ENCODE peak calls at places on chromosomes 5 and 9, in ten cellular contexts. G, A, T, U, N, L, B, F, O and E are unnamed samples.

GRCh38 chr5:67215592-67216471 is 19.2 kb upstream of the CD180 start:
- DNase-seq in A (peak), L (peak), F (peak), O (peak), G (peak), N (no peak), T (peak), B (peak), U (peak), E (no peak)

GRCh38 chr9:61666849-61667371 is 477.1 kb downstream of the SPATA31A7 start:
- DNase-seq in N (no peak), F (no peak), T (no peak), A (no peak), U (no peak), G (no peak), O (no peak), B (no peak), L (no peak), E (no peak)

GRCh38 chr9:75164573-75164972 is 76.3 kb downstream of the OSTF1 start:
- DNase-seq in F (no peak), T (no peak), L (no peak), N (no peak), O (no peak), B (no peak), G (no peak), U (no peak), A (no peak), E (no peak)

GRCh38 chr9:136856078-136856474 is 3.9 kb downstream of the MAMDC4 start:
- DNase-seq in T (no peak), F (no peak), U (no peak), G (no peak), B (peak), O (no peak), A (no peak), N (peak), L (no peak), E (no peak)

GRCh38 chr9:122383992-122384461 is 13.2 kb downstream of the PTGS1 start:
- DNase-seq in T (no peak), U (no peak), L (no peak), F (no peak), O (no peak), B (no peak), N (no peak), G (no peak), A (no peak), E (peak)

GRCh38 chr9:32627394-32627954 is 8.0 kb downstream of the TAF1L start:
- DNase-seq in B (no peak), N (peak), L (no peak), T (no peak), G (no peak), A (no peak), O (no peak), U (no peak), F (no peak), E (peak)

GRCh38 chr5:36644727-36645126 is 38.3 kb downstream of the SLC1A3 start:
- DNase-seq in G (no peak), N (no peak), O (no peak), L (no peak), T (no peak), B (no peak), U (no peak), A (no peak), F (no peak), E (no peak)

GRCh38 chr9:71620806-71621205 is 147.5 kb downstream of the CEMIP2 start:
- DNase-seq in T (no peak), F (peak), A (no peak), U (no peak), L (no peak), O (no peak), B (no peak), G (no peak), N (no peak), E (no peak)

GRCh38 chr5:171494452-171495121 is 75.1 kb downstream of the FGF18 start:
- DNase-seq in O (peak), F (no peak), N (peak), L (peak), A (peak), U (peak), B (no peak), T (no peak), G (peak), E (peak)

GRCh38 chr5:100644206-100644605 is 109.0 kb downstream of the FAM174A start:
- DNase-seq in A (no peak), N (no peak), T (no peak), B (no peak), O (peak), U (no peak), L (no peak), F (no peak), G (no peak), E (no peak)

GRCh38 chr5:33337621-33337960 is 103.2 kb upstream of the TARS1 start:
- DNase-seq in N (no peak), O (no peak), G (no peak), U (no peak), L (no peak), B (no peak), T (no peak), A (no peak), F (no peak), E (no peak)

GRCh38 chr5:132354381-132354780 is 15.1 kb upstream of the SLC22A5 start:
- DNase-seq in A (no peak), G (no peak), N (no peak), T (no peak), F (no peak), U (no peak), O (no peak), B (no peak), L (no peak), E (no peak)

GRCh38 chr9:135150981-135151380 is 63.5 kb downstream of the OLFM1 start:
- DNase-seq in T (no peak), F (no peak), L (no peak), N (no peak), U (no peak), G (no peak), B (no peak), A (no peak), O (no peak), E (no peak)

GRCh38 chr5:154472871-154473580 is 5.0 kb downstream of the HAND1 start:
- DNase-seq in T (no peak), A (no peak), B (no peak), G (no peak), F (no peak), U (no peak), N (no peak), L (no peak), O (no peak), E (no peak)

GRCh38 chr5:174293481-174293880 is 248.0 kb downstream of the NSG2 start:
- DNase-seq in L (no peak), T (no peak), O (no peak), B (no peak), U (no peak), N (no peak), A (no peak), F (no peak), G (no peak), E (no peak)

GRCh38 chr5:77985247-77985646 is 209.1 kb upstream of the TBCA start:
- DNase-seq in U (no peak), N (no peak), G (no peak), O (no peak), T (no peak), L (no peak), A (no peak), F (no peak), B (no peak), E (no peak)

GRCh38 chr5:15183520-15183919 is 311.9 kb upstream of the ANKH start:
- DNase-seq in L (no peak), G (no peak), F (no peak), A (peak), O (no peak), T (no peak), U (no peak), N (no peak), B (no peak), E (no peak)

GRCh38 chr5:106121972-106122605 is 1548.6 kb downstream of the EFNA5 start:
- DNase-seq in T (no peak), L (peak), O (no peak), F (no peak), G (peak), B (no peak), U (peak), A (no peak), N (no peak), E (peak)

GRCh38 chr9:108766786-108767185 is 89.0 kb downstream of the ACTL7B start:
- DNase-seq in L (no peak), G (no peak), O (no peak), U (no peak), T (no peak), F (no peak), A (no peak), B (no peak), N (no peak), E (no peak)

GRCh38 chr9:15146121-15146820 is 160.7 kb downstream of the TTC39B start:
- DNase-seq in G (no peak), U (no peak), N (no peak), B (no peak), O (no peak), L (no peak), A (no peak), F (no peak), T (no peak), E (no peak)

GRCh38 chr5:61496406-61497307 is 164.6 kb downstream of the ZSWIM6 start:
- DNase-seq in B (no peak), F (no peak), U (no peak), A (no peak), O (no peak), L (no peak), T (no peak), N (no peak), G (no peak), E (no peak)

GRCh38 chr5:57499262-57500050 is 16.8 kb upstream of the ACTBL2 start:
- DNase-seq in F (no peak), N (peak), A (peak), U (peak), O (no peak), L (peak), G (peak), B (no peak), T (no peak), E (peak)

GRCh38 chr5:127757576-127757975 is 54.4 kb downstream of the CCDC192 start:
- DNase-seq in U (peak), T (no peak), G (peak), N (peak), A (peak), L (peak), B (no peak), O (no peak), F (no peak), E (peak)

GRCh38 chr5:178203670-178204204 is 596 bp upstream of the HNRNPAB start:
- DNase-seq in G (peak), T (no peak), L (no peak), B (no peak), N (no peak), O (no peak), F (peak), U (no peak), A (no peak), E (no peak)

GRCh38 chr5:98599016-98599415 is 174.4 kb upstream of the RGMB start:
- DNase-seq in A (no peak), T (no peak), G (no peak), L (no peak), F (no peak), N (no peak), O (no peak), B (no peak), U (no peak), E (no peak)

GRCh38 chr5:158928405-158928804 is 171.3 kb downstream of the EBF1 start:
- DNase-seq in A (no peak), F (no peak), T (no peak), G (no peak), O (no peak), N (no peak), U (no peak), B (no peak), L (no peak), E (no peak)

GRCh38 chr5:55176176-55176818 is 3.3 kb upstream of the CDC20B start:
- DNase-seq in F (no peak), L (peak), A (no peak), N (peak), T (no peak), U (peak), G (peak), O (peak), B (peak), E (peak)

GRCh38 chr5:11564716-11565115 is 339.5 kb downstream of the CTNND2 start:
- DNase-seq in U (no peak), N (no peak), F (peak), B (no peak), A (no peak), G (no peak), T (no peak), L (no peak), O (no peak), E (no peak)

GRCh38 chr9:75010570-75010969 is 17.5 kb downstream of the CARNMT1 start:
- DNase-seq in L (no peak), B (no peak), N (no peak), T (no peak), F (no peak), O (no peak), G (no peak), U (no peak), A (no peak), E (no peak)

GRCh38 chr5:37565067-37565670 is 186.1 kb downstream of the WDR70 start:
- DNase-seq in B (no peak), F (no peak), N (no peak), T (no peak), O (no peak), U (no peak), L (no peak), A (no peak), G (no peak), E (no peak)

GRCh38 chr9:127968046-127968445 is 12.7 kb downstream of the EEIG1 start:
- DNase-seq in F (no peak), N (peak), O (peak), L (peak), A (no peak), G (no peak), T (no peak), U (peak), B (no peak), E (peak)

GRCh38 chr9:131447148-131447547 is 53.3 kb downstream of the PRRC2B start:
- DNase-seq in O (no peak), B (no peak), L (no peak), N (no peak), T (no peak), A (no peak), F (no peak), G (no peak), U (no peak), E (no peak)

GRCh38 chr9:110016340-110016739 is 191.6 kb downstream of the C9orf152 start:
- DNase-seq in O (peak), T (no peak), F (no peak), B (no peak), N (no peak), U (no peak), L (peak), G (no peak), A (peak), E (peak)

GRCh38 chr5:61333351-61334223 is 1.5 kb downstream of the ZSWIM6 start:
- DNase-seq in U (peak), N (no peak), G (peak), A (no peak), L (peak), F (no peak), T (peak), B (peak), O (peak), E (peak)

GRCh38 chr9:131697908-131698714 is 41.8 kb downstream of the RAPGEF1 start:
- DNase-seq in U (no peak), O (peak), B (no peak), A (no peak), F (no peak), G (peak), N (no peak), L (no peak), T (no peak), E (no peak)

GRCh38 chr5:44388504-44389409 is 463 bp downstream of the FGF10 start:
- DNase-seq in U (peak), N (no peak), G (no peak), T (no peak), A (no peak), L (peak), B (peak), F (no peak), O (no peak), E (peak)
- H3K27ac ChIP-seq in U (peak), N (no peak), G (no peak), T (no peak), A (no peak), L (no peak), B (no peak), F (no peak), O (peak), E (no peak)

GRCh38 chr9:89440951-89441654 is 56.8 kb downstream of the SEMA4D start:
- DNase-seq in A (no peak), L (no peak), O (peak), T (no peak), U (no peak), F (no peak), N (no peak), B (peak), G (no peak), E (no peak)
- H3K27ac ChIP-seq in A (no peak), L (no peak), O (peak), T (peak), U (no peak), F (peak), N (no peak), B (no peak), G (no peak), E (no peak)

GRCh38 chr9:21611896-21612295 is 129.8 kb upstream of the IFNE start:
- DNase-seq in B (no peak), A (no peak), G (no peak), O (no peak), F (no peak), L (no peak), N (no peak), T (peak), U (no peak), E (peak)

GRCh38 chr9:21609506-21609905 is 127.4 kb upstream of the IFNE start:
- DNase-seq in A (no peak), G (no peak), T (no peak), L (no peak), F (no peak), N (no peak), B (no peak), O (no peak), U (no peak), E (no peak)

GRCh38 chr9:21615446-21615845 is 133.3 kb upstream of the IFNE start:
- DNase-seq in U (no peak), T (no peak), L (no peak), G (no peak), N (no peak), B (no peak), A (no peak), F (no peak), O (no peak), E (no peak)

GRCh38 chr9:21616082-21616778 is 134.1 kb upstream of the IFNE start:
- DNase-seq in T (no peak), O (no peak), A (peak), U (peak), L (peak), F (no peak), N (peak), G (no peak), B (no peak), E (peak)

GRCh38 chr9:21615018-21615417 is 132.9 kb upstream of the IFNE start:
- DNase-seq in G (no peak), A (no peak), F (no peak), U (no peak), L (no peak), N (no peak), O (no peak), B (no peak), T (no peak), E (no peak)
- H3K27ac ChIP-seq in G (no peak), A (no peak), F (no peak), U (no peak), L (no peak), N (no peak), O (no peak), B (no peak), T (no peak), E (no peak)

GRCh38 chr5:81268797-81269196 is 32.6 kb upstream of the ZCCHC9 start:
- DNase-seq in G (no peak), T (no peak), N (peak), O (no peak), L (peak), U (peak), A (peak), F (no peak), B (no peak), E (peak)
- H3K27ac ChIP-seq in G (no peak), T (no peak), N (peak), O (no peak), L (peak), U (peak), A (peak), F (no peak), B (no peak), E (peak)

DNA sequence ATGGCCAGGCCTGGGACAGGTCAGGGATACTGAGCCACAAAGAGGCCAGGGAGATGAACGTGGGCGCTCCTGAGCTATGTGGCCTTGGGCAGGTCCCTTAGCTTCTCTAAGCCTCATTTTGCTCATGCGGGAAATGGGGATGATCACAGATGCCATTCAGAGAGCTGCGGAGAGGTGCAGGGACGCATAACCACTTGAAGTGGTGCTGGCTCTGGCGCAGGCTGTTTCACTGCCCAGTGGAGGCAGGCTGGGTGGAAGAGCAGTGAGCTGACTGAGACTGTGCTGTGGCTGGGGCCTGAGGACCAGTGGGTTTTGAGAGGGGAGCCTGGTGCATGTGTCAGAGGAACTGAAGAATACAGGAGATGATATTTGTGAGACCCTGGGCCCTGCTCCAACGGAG is 18.4 kb downstream of the CXXC5 start:
- DNase-seq in A (no peak), G (no peak), L (no peak), F (no peak), T (no peak), B (no peak), O (peak), N (no peak), U (no peak), E (no peak)
- H3K27ac ChIP-seq in A (no peak), G (peak), L (peak), F (peak), T (no peak), B (peak), O (peak), N (no peak), U (no peak), E (peak)

DNA sequence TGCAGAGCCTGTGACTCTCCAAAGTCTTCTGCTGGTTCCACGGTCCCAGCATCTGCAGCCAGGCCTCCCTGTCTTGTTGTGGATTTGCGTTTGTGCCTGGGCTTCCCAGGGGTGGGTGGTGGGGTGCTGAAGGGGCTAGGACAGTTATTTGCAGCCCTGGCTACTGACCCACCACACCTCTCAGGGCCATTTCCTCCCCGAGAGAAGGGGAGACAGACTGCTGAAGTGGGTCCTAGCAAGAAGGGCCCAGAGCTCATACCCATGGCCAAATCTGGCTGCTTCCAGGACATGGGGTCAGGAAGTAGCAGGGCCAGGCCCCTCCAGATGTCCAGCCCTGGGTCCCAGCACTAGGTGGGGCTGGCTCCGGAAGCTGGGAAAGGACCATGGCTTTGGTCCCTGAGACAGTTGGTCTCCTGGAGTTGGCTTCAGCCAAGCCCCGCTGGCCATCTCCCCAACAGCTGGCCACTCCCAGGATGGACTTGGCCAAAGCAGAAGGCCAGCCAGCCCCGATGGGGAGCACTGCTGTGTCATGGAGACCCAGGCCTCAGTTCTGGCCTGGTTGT is 26.3 kb downstream of the GSN start:
- DNase-seq in F (no peak), N (no peak), G (no peak), U (no peak), T (no peak), L (no peak), O (no peak), A (no peak), B (no peak), E (no peak)
- H3K27ac ChIP-seq in F (peak), N (no peak), G (no peak), U (no peak), T (no peak), L (no peak), O (peak), A (no peak), B (no peak), E (peak)

GRCh38 chr9:77752566-77752965 is 104.4 kb upstream of the GNA14 start:
- DNase-seq in A (peak), B (no peak), T (no peak), F (no peak), G (no peak), L (peak), N (no peak), U (no peak), O (no peak), E (no peak)

GRCh38 chr9:77750284-77750683 is 102.2 kb upstream of the GNA14 start:
- DNase-seq in F (no peak), A (no peak), L (no peak), N (no peak), T (no peak), O (no peak), G (no peak), U (no peak), B (no peak), E (no peak)

GRCh38 chr9:77753183-77753582 is 105.1 kb upstream of the GNA14 start:
- DNase-seq in U (no peak), A (no peak), L (no peak), O (no peak), N (no peak), F (no peak), G (peak), B (no peak), T (no peak), E (no peak)

GRCh38 chr9:77750981-77751340 is 102.8 kb upstream of the GNA14 start:
- DNase-seq in F (no peak), N (no peak), T (no peak), O (no peak), B (no peak), U (no peak), A (no peak), G (no peak), L (no peak), E (no peak)

GRCh38 chr9:77751341-77752091 is 103.4 kb upstream of the GNA14 start:
- DNase-seq in O (no peak), L (peak), B (no peak), T (no peak), F (no peak), G (peak), U (peak), A (peak), N (peak), E (peak)
- H3K27ac ChIP-seq in O (no peak), L (peak), B (no peak), T (no peak), F (peak), G (no peak), U (peak), A (peak), N (no peak), E (no peak)